ENCODE peak calls at places on chromosomes 5 and 9, in seven cellular contexts. One of them, this sample, is unnamed.

GRCh38 chr9:27499481-27499880 is 24.6 kb upstream of the IFNK start:
- DNase-seq in A549: peak
- DNase-seq in adrenal gland: no peak
- DNase-seq in Peyer's patch: no peak
- DNase-seq in GM12878: no peak
- DNase-seq in testis: no peak
- DNase-seq in heart left ventricle: no peak
- DNase-seq in this sample: no peak

GRCh38 chr5:73088026-73088425 is 32.3 kb upstream of the TMEM171 start:
- DNase-seq in A549: no peak
- DNase-seq in adrenal gland: no peak
- DNase-seq in GM12878: no peak
- DNase-seq in Peyer's patch: no peak
- DNase-seq in heart left ventricle: no peak
- DNase-seq in testis: no peak
- DNase-seq in this sample: no peak

GRCh38 chr5:1505506-1506241 is 18.1 kb downstream of the LPCAT1 start:
- DNase-seq in A549: no peak
- DNase-seq in Peyer's patch: no peak
- DNase-seq in adrenal gland: no peak
- DNase-seq in heart left ventricle: no peak
- DNase-seq in GM12878: no peak
- DNase-seq in testis: no peak
- DNase-seq in this sample: no peak

GRCh38 chr5:172451771-172452197 is 2.5 kb downstream of the SH3PXD2B start:
- DNase-seq in adrenal gland: peak
- DNase-seq in A549: peak
- DNase-seq in Peyer's patch: no peak
- DNase-seq in testis: no peak
- DNase-seq in GM12878: no peak
- DNase-seq in heart left ventricle: no peak
- DNase-seq in this sample: no peak

GRCh38 chr9:77946969-77947368 is 84.6 kb downstream of the GNAQ start:
- DNase-seq in heart left ventricle: no peak
- DNase-seq in Peyer's patch: no peak
- DNase-seq in adrenal gland: no peak
- DNase-seq in A549: no peak
- DNase-seq in GM12878: no peak
- DNase-seq in testis: no peak
- DNase-seq in this sample: no peak

GRCh38 chr5:133130387-133131118 is 78.7 kb downstream of the HSPA4 start:
- DNase-seq in GM12878: no peak
- DNase-seq in A549: no peak
- DNase-seq in adrenal gland: no peak
- DNase-seq in heart left ventricle: no peak
- DNase-seq in testis: no peak
- DNase-seq in Peyer's patch: no peak
- DNase-seq in this sample: no peak

GRCh38 chr5:63233906-63234305 is 655.3 kb downstream of the LRRC70 start:
- DNase-seq in GM12878: no peak
- DNase-seq in testis: no peak
- DNase-seq in Peyer's patch: no peak
- DNase-seq in adrenal gland: no peak
- DNase-seq in A549: no peak
- DNase-seq in heart left ventricle: no peak
- DNase-seq in this sample: no peak

GRCh38 chr5:39009280-39009679 is 64.9 kb downstream of the RICTOR start:
- DNase-seq in Peyer's patch: no peak
- DNase-seq in heart left ventricle: no peak
- DNase-seq in A549: no peak
- DNase-seq in adrenal gland: no peak
- DNase-seq in GM12878: no peak
- DNase-seq in testis: no peak
- DNase-seq in this sample: no peak

GRCh38 chr9:117707561-117707960 is 3.4 kb downstream of the TLR4 start:
- DNase-seq in A549: no peak
- DNase-seq in GM12878: no peak
- DNase-seq in adrenal gland: no peak
- DNase-seq in heart left ventricle: no peak
- DNase-seq in testis: no peak
- DNase-seq in Peyer's patch: no peak
- DNase-seq in this sample: no peak

GRCh38 chr9:29129763-29130162 is 1556.5 kb upstream of the C9orf72 start:
- DNase-seq in A549: no peak
- DNase-seq in Peyer's patch: no peak
- DNase-seq in GM12878: no peak
- DNase-seq in heart left ventricle: no peak
- DNase-seq in testis: no peak
- DNase-seq in adrenal gland: no peak
- DNase-seq in this sample: no peak

GRCh38 chr5:42811591-42812392 is at the start of gene SELENOP:
- DNase-seq in adrenal gland: peak
- DNase-seq in heart left ventricle: peak
- DNase-seq in A549: peak
- DNase-seq in Peyer's patch: no peak
- DNase-seq in GM12878: peak
- DNase-seq in testis: peak
- DNase-seq in this sample: peak

GRCh38 chr9:68802525-68803015 is 97.5 kb downstream of the PIP5K1B start:
- DNase-seq in A549: no peak
- DNase-seq in Peyer's patch: peak
- DNase-seq in adrenal gland: no peak
- DNase-seq in testis: no peak
- DNase-seq in GM12878: peak
- DNase-seq in heart left ventricle: no peak
- DNase-seq in this sample: no peak
- TF ChIP-seq POLR2A in A549: no peak
- TF ChIP-seq POLR2A in Peyer's patch: no peak
- TF ChIP-seq POLR2A in adrenal gland: no peak
- TF ChIP-seq POLR2A in testis: no peak
- TF ChIP-seq POLR2A in GM12878: peak
- TF ChIP-seq POLR2A in heart left ventricle: no peak
- TF ChIP-seq POLR2A in this sample: no peak

GRCh38 chr5:175215906-175216305 is 228.1 kb downstream of the DRD1 start:
- DNase-seq in heart left ventricle: no peak
- DNase-seq in testis: no peak
- DNase-seq in adrenal gland: no peak
- DNase-seq in GM12878: no peak
- DNase-seq in A549: no peak
- DNase-seq in Peyer's patch: no peak
- DNase-seq in this sample: no peak

GRCh38 chr5:175216991-175217390 is 227.0 kb downstream of the DRD1 start:
- DNase-seq in A549: no peak
- DNase-seq in testis: no peak
- DNase-seq in adrenal gland: no peak
- DNase-seq in Peyer's patch: no peak
- DNase-seq in GM12878: no peak
- DNase-seq in heart left ventricle: no peak
- DNase-seq in this sample: no peak

GRCh38 chr5:175212203-175212602 is 231.8 kb downstream of the DRD1 start:
- DNase-seq in Peyer's patch: no peak
- DNase-seq in testis: no peak
- DNase-seq in adrenal gland: no peak
- DNase-seq in heart left ventricle: no peak
- DNase-seq in A549: no peak
- DNase-seq in GM12878: no peak
- DNase-seq in this sample: no peak

GRCh38 chr5:175219256-175219835 is 224.6 kb downstream of the DRD1 start:
- DNase-seq in heart left ventricle: no peak
- DNase-seq in adrenal gland: no peak
- DNase-seq in testis: no peak
- DNase-seq in GM12878: no peak
- DNase-seq in Peyer's patch: no peak
- DNase-seq in A549: no peak
- DNase-seq in this sample: no peak

GRCh38 chr5:175214152-175214551 is 229.8 kb downstream of the DRD1 start:
- DNase-seq in testis: no peak
- DNase-seq in adrenal gland: peak
- DNase-seq in Peyer's patch: no peak
- DNase-seq in heart left ventricle: no peak
- DNase-seq in GM12878: no peak
- DNase-seq in A549: peak
- DNase-seq in this sample: no peak
- H3K27ac ChIP-seq in testis: no peak
- H3K27ac ChIP-seq in adrenal gland: no peak
- H3K27ac ChIP-seq in Peyer's patch: no peak
- H3K27ac ChIP-seq in heart left ventricle: no peak
- H3K27ac ChIP-seq in GM12878: no peak
- H3K27ac ChIP-seq in A549: peak
- H3K27ac ChIP-seq in this sample: no peak

GRCh38 chr9:126420643-126421564 is 94.3 kb downstream of the MVB12B start:
- DNase-seq in adrenal gland: no peak
- DNase-seq in A549: peak
- DNase-seq in testis: no peak
- DNase-seq in GM12878: no peak
- DNase-seq in heart left ventricle: no peak
- DNase-seq in Peyer's patch: no peak
- DNase-seq in this sample: no peak

GRCh38 chr9:126423709-126424185 is 97.1 kb downstream of the MVB12B start:
- DNase-seq in adrenal gland: peak
- DNase-seq in Peyer's patch: no peak
- DNase-seq in A549: no peak
- DNase-seq in GM12878: no peak
- DNase-seq in testis: no peak
- DNase-seq in heart left ventricle: no peak
- DNase-seq in this sample: no peak

GRCh38 chr9:126420148-126420547 is 93.5 kb downstream of the MVB12B start:
- DNase-seq in Peyer's patch: no peak
- DNase-seq in heart left ventricle: no peak
- DNase-seq in adrenal gland: no peak
- DNase-seq in GM12878: no peak
- DNase-seq in testis: no peak
- DNase-seq in A549: no peak
- DNase-seq in this sample: no peak

GRCh38 chr9:126423022-126423708 is 96.5 kb downstream of the MVB12B start:
- DNase-seq in adrenal gland: no peak
- DNase-seq in A549: no peak
- DNase-seq in heart left ventricle: no peak
- DNase-seq in testis: no peak
- DNase-seq in GM12878: no peak
- DNase-seq in Peyer's patch: no peak
- DNase-seq in this sample: no peak

GRCh38 chr9:126421567-126422428 is 95.2 kb downstream of the MVB12B start:
- DNase-seq in adrenal gland: no peak
- DNase-seq in A549: no peak
- DNase-seq in GM12878: no peak
- DNase-seq in heart left ventricle: no peak
- DNase-seq in Peyer's patch: no peak
- DNase-seq in testis: no peak
- DNase-seq in this sample: peak
- H3K4me3 ChIP-seq in adrenal gland: no peak
- H3K4me3 ChIP-seq in A549: no peak
- H3K4me3 ChIP-seq in GM12878: no peak
- H3K4me3 ChIP-seq in heart left ventricle: no peak
- H3K4me3 ChIP-seq in Peyer's patch: no peak
- H3K4me3 ChIP-seq in testis: no peak
- H3K4me3 ChIP-seq in this sample: no peak

GRCh38 chr9:136926749-136927148 is 17.8 kb downstream of the FBXW5 start:
- DNase-seq in testis: no peak
- DNase-seq in adrenal gland: no peak
- DNase-seq in GM12878: no peak
- DNase-seq in A549: no peak
- DNase-seq in Peyer's patch: no peak
- DNase-seq in heart left ventricle: no peak
- DNase-seq in this sample: no peak
- TF ChIP-seq POLR2A in testis: no peak
- TF ChIP-seq POLR2A in adrenal gland: no peak
- TF ChIP-seq POLR2A in GM12878: no peak
- TF ChIP-seq POLR2A in A549: no peak
- TF ChIP-seq POLR2A in Peyer's patch: no peak
- TF ChIP-seq POLR2A in heart left ventricle: no peak
- TF ChIP-seq POLR2A in this sample: no peak

GRCh38 chr9:105072476-105072875 is 144.5 kb upstream of the ABCA1 start:
- DNase-seq in heart left ventricle: no peak
- DNase-seq in adrenal gland: no peak
- DNase-seq in A549: no peak
- DNase-seq in GM12878: no peak
- DNase-seq in Peyer's patch: no peak
- DNase-seq in testis: no peak
- DNase-seq in this sample: no peak
- H3K27ac ChIP-seq in heart left ventricle: no peak
- H3K27ac ChIP-seq in adrenal gland: no peak
- H3K27ac ChIP-seq in A549: peak
- H3K27ac ChIP-seq in GM12878: no peak
- H3K27ac ChIP-seq in Peyer's patch: no peak
- H3K27ac ChIP-seq in testis: no peak
- H3K27ac ChIP-seq in this sample: no peak

This sample was measured in body of pancreas.